ENCODE peak calls at places on chromosomes 7 and 10, in nine cellular contexts. I is PC-3; O is NCI-H345; X is endodermal cell; G is ovary; D is stimulated activated CD4-positive, alpha-beta T cell treated with anti-CD3 and anti-CD28 coated beads, Interleukin-2, amount 100 ng/mL, for 48 hours; B is cardiac fibroblast; S is HuH-7; C is SK-N-DZ. Z is an unnamed sample.

GRCh38 chr10:133608855-133609254 is 17.7 kb downstream of the FRG2B start:
- DNase-seq in I (peak; percentile 60), O (peak; percentile 0), X (no peak), G (no peak), D (no peak), B (peak; percentile 31), S (no peak), C (peak; percentile 29), Z (no peak)

GRCh38 chr10:133184591-133185244 is 24.7 kb downstream of the KNDC1 start:
- DNase-seq in I (no peak), O (no peak), X (no peak), G (no peak), D (no peak), B (no peak), S (no peak), C (no peak), Z (no peak)

GRCh38 chr7:116986611-116987565 is 33.6 kb downstream of the ST7 start:
- DNase-seq in I (peak; percentile 68), O (no peak), X (no peak), G (no peak), D (no peak), B (peak; percentile 43), S (no peak), C (no peak), Z (no peak)

GRCh38 chr10:33335550-33335799 is 1.0 kb upstream of the NRP1 start:
- DNase-seq in I (peak; percentile 98), O (no peak), X (no peak), G (no peak), D (no peak), B (no peak), S (peak; percentile 72), C (no peak), Z (peak; percentile 68)

GRCh38 chr10:70967591-70968588 is 79.5 kb upstream of the PCBD1 start:
- DNase-seq in I (peak; percentile 43), O (no peak), X (no peak), G (no peak), D (no peak), B (no peak), S (no peak), C (no peak), Z (no peak)

GRCh38 chr10:17244712-17245365 is 16.8 kb downstream of the VIM start:
- DNase-seq in I (no peak), O (no peak), X (no peak), G (no peak), D (no peak), B (no peak), S (no peak), C (no peak), Z (no peak)

GRCh38 chr7:92914645-92915044 is 78.3 kb upstream of the CDK6 start:
- DNase-seq in I (no peak), O (no peak), X (no peak), G (no peak), D (no peak), B (no peak), S (no peak), C (no peak), Z (no peak)

GRCh38 chr7:131544449-131545425 is 11.7 kb downstream of the PODXL start:
- DNase-seq in I (peak; percentile 19), O (peak; percentile 80), X (peak; percentile 84), G (no peak), D (no peak), B (peak; percentile 40), S (no peak), C (peak; percentile 64), Z (no peak)

GRCh38 chr7:38659931-38660330 is 28.8 kb upstream of the AMPH start:
- DNase-seq in I (no peak), O (no peak), X (no peak), G (no peak), D (no peak), B (no peak), S (no peak), C (no peak), Z (no peak)

GRCh38 chr7:68980011-68980410 is 618.3 kb upstream of the AUTS2 start:
- DNase-seq in I (no peak), O (no peak), X (no peak), G (no peak), D (no peak), B (no peak), S (no peak), C (no peak), Z (no peak)

GRCh38 chr10:104424719-104425118 is 71.1 kb downstream of the CFAP58 start:
- DNase-seq in I (no peak), O (no peak), X (no peak), G (no peak), D (no peak), B (peak; percentile 33), S (no peak), C (no peak), Z (no peak)

GRCh38 chr7:108201766-108202165 is 71.6 kb upstream of the LAMB4 start:
- DNase-seq in I (no peak), O (peak; percentile 29), X (no peak), G (no peak), D (no peak), B (no peak), S (no peak), C (no peak), Z (no peak)

GRCh38 chr7:24972991-24973390 is 7.0 kb downstream of the OSBPL3 start:
- DNase-seq in I (peak; percentile 44), O (no peak), X (no peak), G (no peak), D (no peak), B (peak; percentile 82), S (no peak), C (no peak), Z (no peak)

GRCh38 chr10:106053031-106053430 is 1111.5 kb downstream of the SORCS1 start:
- DNase-seq in I (no peak), O (no peak), X (no peak), G (no peak), D (no peak), B (no peak), S (no peak), C (no peak), Z (no peak)

GRCh38 chr7:405489-406211 is 114.0 kb downstream of the PDGFA start:
- DNase-seq in I (no peak), O (no peak), X (peak; percentile 47), G (no peak), D (no peak), B (no peak), S (no peak), C (no peak), Z (peak; percentile 6)

GRCh38 chr7:33128631-33128989 is 754 bp upstream of the BBS9 start:
- DNase-seq in I (no peak), O (no peak), X (no peak), G (no peak), D (no peak), B (no peak), S (no peak), C (no peak), Z (no peak)

GRCh38 chr10:102644066-102644645 is at the start of gene TRIM8:
- DNase-seq in I (peak; percentile 33), O (peak; percentile 36), X (peak; percentile 82), G (peak; percentile 64), D (peak; percentile 59), B (peak; percentile 46), S (no peak), C (peak; percentile 51), Z (peak; percentile 78)

GRCh38 chr10:58352956-58353610 is 18.3 kb downstream of the UBE2D1 start:
- DNase-seq in I (peak; percentile 8), O (no peak), X (no peak), G (no peak), D (no peak), B (no peak), S (no peak), C (no peak), Z (no peak)

GRCh38 chr7:1248077-1248458 is 15.4 kb downstream of the UNCX start:
- DNase-seq in I (no peak), O (no peak), X (peak; percentile 64), G (no peak), D (no peak), B (no peak), S (no peak), C (no peak), Z (no peak)

GRCh38 chr10:11533328-11533781 is 78.1 kb downstream of the USP6NL start:
- DNase-seq in I (no peak), O (no peak), X (peak; percentile 66), G (no peak), D (no peak), B (peak; percentile 31), S (no peak), C (no peak), Z (no peak)

GRCh38 chr7:107045980-107046379 is 1.5 kb downstream of the PRKAR2B start:
- DNase-seq in I (peak; percentile 59), O (no peak), X (no peak), G (no peak), D (no peak), B (peak; percentile 20), S (peak; percentile 88), C (no peak), Z (no peak)

GRCh38 chr7:116632349-116632748 is 39.6 kb upstream of the MET start:
- DNase-seq in I (no peak), O (no peak), X (no peak), G (no peak), D (no peak), B (no peak), S (no peak), C (no peak), Z (no peak)

GRCh38 chr7:17422966-17423365 is 124.5 kb downstream of the AHR start:
- DNase-seq in I (no peak), O (no peak), X (no peak), G (no peak), D (no peak), B (no peak), S (no peak), C (no peak), Z (no peak)